ENCODE peak calls at places on chromosomes 2 and 18, in nine cellular contexts. L, W, X, U, F, K, C, S and V are unnamed samples.

GRCh38 chr18:832085-832681 is 20.1 kb upstream of the YES1 start:
- DNase-seq in L (no peak), W (no peak), X (no peak), U (no peak), F (no peak), K (peak; percentile 55), C (no peak), S (peak; percentile 48), V (no peak)

GRCh38 chr2:191582355-191582754 is 95.6 kb upstream of the NABP1 start:
- DNase-seq in L (peak; percentile 67), W (no peak), X (peak; percentile 90), U (peak; percentile 46), F (no peak), K (no peak), C (no peak), S (no peak), V (peak; percentile 87)

GRCh38 chr2:133993160-133993559 is 260.7 kb upstream of the MGAT5 start:
- DNase-seq in L (no peak), W (no peak), X (no peak), U (no peak), F (no peak), K (no peak), C (peak; percentile 99), S (no peak), V (no peak)

GRCh38 chr2:12430036-12430795 is 286.5 kb upstream of the TRIB2 start:
- DNase-seq in L (no peak), W (no peak), X (peak; percentile 72), U (peak; percentile 71), F (no peak), K (no peak), C (no peak), S (no peak), V (peak; percentile 85)

GRCh38 chr2:240501531-240501991 is 56.2 kb downstream of the ANKMY1 start:
- DNase-seq in L (no peak), W (no peak), X (no peak), U (no peak), F (no peak), K (peak; percentile 53), C (no peak), S (peak; percentile 30), V (no peak)

GRCh38 chr2:73697606-73698005 is 39.5 kb downstream of the TPRKB start:
- DNase-seq in L (no peak), W (no peak), X (peak; percentile 38), U (peak; percentile 17), F (no peak), K (no peak), C (peak; percentile 24), S (no peak), V (peak; percentile 16)

GRCh38 chr2:45008296-45009129 is 739 bp downstream of the SIX2 start:
- DNase-seq in L (no peak), W (no peak), X (no peak), U (no peak), F (no peak), K (peak; percentile 83), C (no peak), S (peak; percentile 62), V (peak; percentile 2)

GRCh38 chr2:239264838-239265651 is 135.8 kb downstream of the HDAC4 start:
- DNase-seq in L (no peak), W (no peak), X (peak; percentile 82), U (peak; percentile 86), F (no peak), K (no peak), C (no peak), S (peak; percentile 86), V (peak; percentile 61)

GRCh38 chr2:234555616-234556249 is 58.9 kb upstream of the ARL4C start:
- DNase-seq in L (no peak), W (no peak), X (peak; percentile 60), U (no peak), F (no peak), K (no peak), C (no peak), S (peak; percentile 75), V (peak; percentile 48)

GRCh38 chr2:240588669-240589068 is 2.1 kb downstream of the CAPN10 start:
- DNase-seq in L (no peak), W (no peak), X (no peak), U (no peak), F (no peak), K (no peak), C (no peak), S (no peak), V (no peak)

GRCh38 chr18:31973929-31974546 is 31.1 kb upstream of the TRAPPC8 start:
- DNase-seq in L (no peak), W (no peak), X (no peak), U (no peak), F (no peak), K (no peak), C (no peak), S (no peak), V (no peak)

GRCh38 chr2:15311201-15311882 is 249.8 kb downstream of the NBAS start:
- DNase-seq in L (no peak), W (no peak), X (no peak), U (no peak), F (no peak), K (no peak), C (no peak), S (no peak), V (no peak)